ENCODE peak calls at places on chromosomes 5 and 9, in six cellular contexts. W is transverse colon; H is mesenteric fat pad; L is activated naive CD8-positive, alpha-beta T cell treated with anti-CD3 and anti-CD28 coated beads, Interleukin-2, amount 50 U/mL, for 24 hours; C is NCI-H2081; B is posterior cingulate gyrus. O is an unnamed sample.

GRCh38 chr5:131991593-131992324 is 19.7 kb downstream of the ACSL6 start:
- DNase-seq in W (no peak), H (no peak), L (no peak), C (no peak), B (no peak), O (no peak)

GRCh38 chr5:4862500-4862899 is 277.6 kb upstream of the ADAMTS16 start:
- DNase-seq in W (no peak), H (no peak), L (no peak), C (peak), B (no peak), O (no peak)

GRCh38 chr9:91727316-91727861 is 222.6 kb downstream of the ROR2 start:
- DNase-seq in W (no peak), H (peak), L (peak), C (peak), B (no peak), O (no peak)

GRCh38 chr5:42813533-42813932 is 1.8 kb upstream of the SELENOP start:
- DNase-seq in W (no peak), H (no peak), L (no peak), C (no peak), B (peak), O (no peak)

GRCh38 chr9:136081113-136081825 is 13.8 kb downstream of the NACC2 start:
- DNase-seq in W (no peak), H (no peak), L (no peak), C (peak), B (peak), O (no peak)

GRCh38 chr5:111685969-111686368 is 71.0 kb downstream of the NREP start:
- DNase-seq in W (no peak), H (no peak), L (no peak), C (peak), B (no peak), O (no peak)

GRCh38 chr5:37247036-37247435 is 2.1 kb downstream of the CPLANE1 start:
- DNase-seq in W (no peak), H (no peak), L (no peak), C (no peak), B (no peak), O (no peak)

GRCh38 chr9:34701023-34701768 is 8.7 kb downstream of the CCL21 start:
- DNase-seq in W (peak), H (peak), L (peak), C (peak), B (peak), O (peak)

GRCh38 chr9:130665431-130666392 is 1.3 kb downstream of the PRDM12 start:
- DNase-seq in W (no peak), H (no peak), L (no peak), C (no peak), B (no peak), O (no peak)

O was measured in coronary artery.